ENCODE peak calls at places on chromosomes 5 and 9, in four cellular contexts. A is astrocyte of the hippocampus; Q is stimulated activated CD8-positive, alpha-beta memory T cell treated with anti-CD3 and anti-CD28 coated beads, Interleukin-15, amount 100 ng/mL, for 24 hours; C is HuH-7. R is an unnamed sample.
A peak's percentile ranks its signal among the peaks of the same experiment; 100 is the strongest.

GRCh38 chr9:70093944-70094343 is 50.3 kb downstream of the MAMDC2 start:
- DNase-seq in A (peak; percentile 65), Q (no peak), C (no peak), R (no peak)

GRCh38 chr9:32251539-32251938 is 132.9 kb upstream of the ACO1 start:
- DNase-seq in A (peak; percentile 70), Q (no peak), C (peak; percentile 23), R (peak; percentile 88)

GRCh38 chr5:97141031-97141430 is 1.4 kb downstream of the LIX1 start:
- DNase-seq in A (no peak), Q (no peak), C (no peak), R (no peak)

GRCh38 chr9:81559197-81559596 is 130.2 kb downstream of the TLE1 start:
- DNase-seq in A (no peak), Q (no peak), C (no peak), R (no peak)

GRCh38 chr5:164799391-164799790 is 1294.0 kb downstream of the MAT2B start:
- DNase-seq in A (no peak), Q (no peak), C (no peak), R (no peak)

GRCh38 chr5:65163698-65164097 is 318.0 kb downstream of the ADAMTS6 start:
- DNase-seq in A (peak; percentile 54), Q (no peak), C (no peak), R (no peak)

GRCh38 chr5:6573651-6574101 is 59.2 kb downstream of the NSUN2 start:
- DNase-seq in A (no peak), Q (no peak), C (no peak), R (peak; percentile 38)

GRCh38 chr9:5470122-5470521 is 19.8 kb downstream of the CD274 start:
- DNase-seq in A (no peak), Q (no peak), C (no peak), R (no peak)

GRCh38 chr5:100406640-100407039 is 128.5 kb upstream of the FAM174A start:
- DNase-seq in A (peak; percentile 75), Q (no peak), C (no peak), R (no peak)

GRCh38 chr5:89260254-89260653 is 377.3 kb upstream of the MEF2C start:
- DNase-seq in A (no peak), Q (no peak), C (no peak), R (no peak)

GRCh38 chr9:128841704-128842492 is 12.3 kb upstream of the SPOUT1 start:
- DNase-seq in A (no peak), Q (no peak), C (no peak), R (no peak)

GRCh38 chr9:69444021-69444420 is 119.0 kb downstream of the ENTREP1 start:
- DNase-seq in A (peak; percentile 94), Q (no peak), C (no peak), R (no peak)

GRCh38 chr9:131776473-131776872 is 36.6 kb upstream of the RAPGEF1 start:
- DNase-seq in A (peak; percentile 79), Q (no peak), C (peak; percentile 66), R (peak; percentile 91)

GRCh38 chr9:31140316-31140715 is 1244.1 kb upstream of the ACO1 start:
- DNase-seq in A (peak; percentile 53), Q (no peak), C (peak; percentile 1), R (peak; percentile 64)

GRCh38 chr9:37406603-37407401 is 15.7 kb upstream of the GRHPR start:
- DNase-seq in A (no peak), Q (no peak), C (no peak), R (no peak)

GRCh38 chr9:72952914-72953313 is at the start of gene ALDH1A1:
- DNase-seq in A (no peak), Q (no peak), C (no peak), R (peak; percentile 73)

GRCh38 chr5:17314907-17315471 is 97.6 kb downstream of the BASP1 start:
- DNase-seq in A (no peak), Q (no peak), C (no peak), R (peak; percentile 11)